ENCODE peak calls at places on chromosomes 7 and 10, in nine cellular contexts. One of them, this sample, is unnamed.
A peak's percentile ranks its signal among the peaks of the same experiment; 100 is the strongest.

GRCh38 chr7:100799037-100799896 is 28.1 kb downstream of the EPHB4 start:
- DNase-seq in CD4-positive, alpha-beta memory T cell: no peak
- DNase-seq in PC-3: peak; percentile 70
- DNase-seq in mammary epithelial cell: peak; percentile 46
- DNase-seq in neural progenitor cell: peak; percentile 79
- DNase-seq in RWPE2: peak; percentile 59
- DNase-seq in uterus: peak; percentile 61
- DNase-seq in CD8-positive, alpha-beta T cell: peak; percentile 26
- DNase-seq in MM.1S: peak; percentile 19
- DNase-seq in this sample: peak; percentile 4

GRCh38 chr7:127035203-127035849 is 217.4 kb downstream of the GRM8 start:
- DNase-seq in CD4-positive, alpha-beta memory T cell: no peak
- DNase-seq in PC-3: no peak
- DNase-seq in mammary epithelial cell: no peak
- DNase-seq in neural progenitor cell: no peak
- DNase-seq in RWPE2: no peak
- DNase-seq in uterus: no peak
- DNase-seq in CD8-positive, alpha-beta T cell: no peak
- DNase-seq in MM.1S: no peak
- DNase-seq in this sample: no peak

GRCh38 chr7:97187067-97187466 is 69.6 kb downstream of the SDHAF3 start:
- DNase-seq in CD4-positive, alpha-beta memory T cell: no peak
- DNase-seq in PC-3: peak; percentile 9
- DNase-seq in mammary epithelial cell: peak; percentile 42
- DNase-seq in neural progenitor cell: no peak
- DNase-seq in RWPE2: no peak
- DNase-seq in uterus: no peak
- DNase-seq in CD8-positive, alpha-beta T cell: no peak
- DNase-seq in MM.1S: no peak
- DNase-seq in this sample: no peak

GRCh38 chr7:101118856-101119255 is 8.0 kb upstream of the SERPINE1 start:
- DNase-seq in CD4-positive, alpha-beta memory T cell: no peak
- DNase-seq in PC-3: no peak
- DNase-seq in mammary epithelial cell: no peak
- DNase-seq in neural progenitor cell: no peak
- DNase-seq in RWPE2: no peak
- DNase-seq in uterus: no peak
- DNase-seq in CD8-positive, alpha-beta T cell: no peak
- DNase-seq in MM.1S: no peak
- DNase-seq in this sample: no peak

GRCh38 chr10:88032566-88032965 is 169.1 kb downstream of the PTEN start:
- DNase-seq in CD4-positive, alpha-beta memory T cell: no peak
- DNase-seq in PC-3: no peak
- DNase-seq in mammary epithelial cell: peak; percentile 60
- DNase-seq in neural progenitor cell: no peak
- DNase-seq in RWPE2: no peak
- DNase-seq in uterus: no peak
- DNase-seq in CD8-positive, alpha-beta T cell: no peak
- DNase-seq in MM.1S: no peak
- DNase-seq in this sample: no peak

GRCh38 chr7:73606801-73607691 is 17.3 kb downstream of the MLXIPL start:
- DNase-seq in CD4-positive, alpha-beta memory T cell: peak; percentile 56
- DNase-seq in PC-3: peak; percentile 55
- DNase-seq in mammary epithelial cell: no peak
- DNase-seq in neural progenitor cell: peak; percentile 94
- DNase-seq in RWPE2: no peak
- DNase-seq in uterus: peak; percentile 46
- DNase-seq in CD8-positive, alpha-beta T cell: peak; percentile 66
- DNase-seq in MM.1S: peak; percentile 21
- DNase-seq in this sample: peak; percentile 32

GRCh38 chr10:129760003-129760315 is 204.1 kb downstream of the EBF3 start:
- DNase-seq in CD4-positive, alpha-beta memory T cell: no peak
- DNase-seq in PC-3: no peak
- DNase-seq in mammary epithelial cell: no peak
- DNase-seq in neural progenitor cell: no peak
- DNase-seq in RWPE2: no peak
- DNase-seq in uterus: peak; percentile 5
- DNase-seq in CD8-positive, alpha-beta T cell: no peak
- DNase-seq in MM.1S: no peak
- DNase-seq in this sample: no peak

GRCh38 chr7:100517305-100517704 is 21.7 kb upstream of the AGFG2 start:
- DNase-seq in CD4-positive, alpha-beta memory T cell: no peak
- DNase-seq in PC-3: no peak
- DNase-seq in mammary epithelial cell: no peak
- DNase-seq in neural progenitor cell: no peak
- DNase-seq in RWPE2: no peak
- DNase-seq in uterus: no peak
- DNase-seq in CD8-positive, alpha-beta T cell: no peak
- DNase-seq in MM.1S: no peak
- DNase-seq in this sample: no peak

GRCh38 chr10:29608062-29608461 is 26.7 kb downstream of the SVIL start:
- DNase-seq in CD4-positive, alpha-beta memory T cell: no peak
- DNase-seq in PC-3: no peak
- DNase-seq in mammary epithelial cell: no peak
- DNase-seq in neural progenitor cell: no peak
- DNase-seq in RWPE2: no peak
- DNase-seq in uterus: no peak
- DNase-seq in CD8-positive, alpha-beta T cell: no peak
- DNase-seq in MM.1S: no peak
- DNase-seq in this sample: no peak

GRCh38 chr7:133789951-133790350 is 337.2 kb upstream of the LRGUK start:
- DNase-seq in CD4-positive, alpha-beta memory T cell: no peak
- DNase-seq in PC-3: peak; percentile 66
- DNase-seq in mammary epithelial cell: peak; percentile 62
- DNase-seq in neural progenitor cell: peak; percentile 23
- DNase-seq in RWPE2: no peak
- DNase-seq in uterus: no peak
- DNase-seq in CD8-positive, alpha-beta T cell: no peak
- DNase-seq in MM.1S: no peak
- DNase-seq in this sample: no peak

GRCh38 chr10:100315603-100316002 is 14.4 kb downstream of the PKD2L1 start:
- DNase-seq in CD4-positive, alpha-beta memory T cell: no peak
- DNase-seq in PC-3: no peak
- DNase-seq in mammary epithelial cell: no peak
- DNase-seq in neural progenitor cell: no peak
- DNase-seq in RWPE2: no peak
- DNase-seq in uterus: no peak
- DNase-seq in CD8-positive, alpha-beta T cell: no peak
- DNase-seq in MM.1S: no peak
- DNase-seq in this sample: no peak

GRCh38 chr7:117871778-117872538 is 1.3 kb downstream of the CTTNBP2 start:
- DNase-seq in CD4-positive, alpha-beta memory T cell: no peak
- DNase-seq in PC-3: no peak
- DNase-seq in mammary epithelial cell: no peak
- DNase-seq in neural progenitor cell: peak; percentile 74
- DNase-seq in RWPE2: no peak
- DNase-seq in uterus: peak; percentile 65
- DNase-seq in CD8-positive, alpha-beta T cell: no peak
- DNase-seq in MM.1S: no peak
- DNase-seq in this sample: no peak

GRCh38 chr7:123522061-123522460 is 12.3 kb downstream of the IQUB start:
- DNase-seq in CD4-positive, alpha-beta memory T cell: no peak
- DNase-seq in PC-3: peak; percentile 62
- DNase-seq in mammary epithelial cell: no peak
- DNase-seq in neural progenitor cell: no peak
- DNase-seq in RWPE2: no peak
- DNase-seq in uterus: no peak
- DNase-seq in CD8-positive, alpha-beta T cell: no peak
- DNase-seq in MM.1S: no peak
- DNase-seq in this sample: no peak

GRCh38 chr10:86123745-86124144 is 242.8 kb downstream of the GRID1 start:
- DNase-seq in CD4-positive, alpha-beta memory T cell: no peak
- DNase-seq in PC-3: no peak
- DNase-seq in mammary epithelial cell: no peak
- DNase-seq in neural progenitor cell: no peak
- DNase-seq in RWPE2: no peak
- DNase-seq in uterus: no peak
- DNase-seq in CD8-positive, alpha-beta T cell: no peak
- DNase-seq in MM.1S: no peak
- DNase-seq in this sample: no peak

GRCh38 chr10:43251664-43252165 is 15.2 kb downstream of the RASGEF1A start:
- DNase-seq in CD4-positive, alpha-beta memory T cell: no peak
- DNase-seq in PC-3: no peak
- DNase-seq in mammary epithelial cell: no peak
- DNase-seq in neural progenitor cell: no peak
- DNase-seq in RWPE2: peak; percentile 13
- DNase-seq in uterus: no peak
- DNase-seq in CD8-positive, alpha-beta T cell: no peak
- DNase-seq in MM.1S: no peak
- DNase-seq in this sample: no peak

GRCh38 chr7:76278540-76278939 is 23.9 kb upstream of the HSPB1 start:
- DNase-seq in CD4-positive, alpha-beta memory T cell: no peak
- DNase-seq in PC-3: no peak
- DNase-seq in mammary epithelial cell: no peak
- DNase-seq in neural progenitor cell: no peak
- DNase-seq in RWPE2: no peak
- DNase-seq in uterus: no peak
- DNase-seq in CD8-positive, alpha-beta T cell: no peak
- DNase-seq in MM.1S: no peak
- DNase-seq in this sample: no peak

GRCh38 chr7:134835463-134835823 is 56.0 kb downstream of the CALD1 start:
- DNase-seq in CD4-positive, alpha-beta memory T cell: no peak
- DNase-seq in PC-3: no peak
- DNase-seq in mammary epithelial cell: no peak
- DNase-seq in neural progenitor cell: no peak
- DNase-seq in RWPE2: no peak
- DNase-seq in uterus: no peak
- DNase-seq in CD8-positive, alpha-beta T cell: no peak
- DNase-seq in MM.1S: no peak
- DNase-seq in this sample: no peak
- H3K4me1 ChIP-seq in CD4-positive, alpha-beta memory T cell: no peaks in the 10 kb centered on the region
- H3K4me1 ChIP-seq in PC-3: no peaks in the 10 kb centered on the region
- H3K4me1 ChIP-seq in mammary epithelial cell: no peaks in the 10 kb centered on the region
- H3K4me1 ChIP-seq in neural progenitor cell: no peaks in the 10 kb centered on the region
- H3K4me1 ChIP-seq in RWPE2: no peaks in the 10 kb centered on the region
- H3K4me1 ChIP-seq in uterus: peaks cover 8% of the 10 kb centered on the region
- H3K4me1 ChIP-seq in CD8-positive, alpha-beta T cell: no peaks in the 10 kb centered on the region
- H3K4me1 ChIP-seq in MM.1S: no peaks in the 10 kb centered on the region
- H3K4me1 ChIP-seq in this sample: no peaks in the 10 kb centered on the region

GRCh38 chr10:32333849-32334248 is 13.1 kb downstream of the EPC1 start:
- DNase-seq in CD4-positive, alpha-beta memory T cell: no peak
- DNase-seq in PC-3: no peak
- DNase-seq in mammary epithelial cell: no peak
- DNase-seq in neural progenitor cell: no peak
- DNase-seq in RWPE2: no peak
- DNase-seq in uterus: no peak
- DNase-seq in CD8-positive, alpha-beta T cell: no peak
- DNase-seq in MM.1S: no peak
- DNase-seq in this sample: no peak
- H3K27ac ChIP-seq in CD4-positive, alpha-beta memory T cell: peak overlapping the region; percentile 46
- H3K27ac ChIP-seq in PC-3: peak overlapping the region; percentile 76
- H3K27ac ChIP-seq in mammary epithelial cell: no peak overlapping the region
- H3K27ac ChIP-seq in neural progenitor cell: no peak overlapping the region
- H3K27ac ChIP-seq in RWPE2: no peak overlapping the region
- H3K27ac ChIP-seq in uterus: no peak overlapping the region
- H3K27ac ChIP-seq in CD8-positive, alpha-beta T cell: no peak overlapping the region
- H3K27ac ChIP-seq in MM.1S: no peak overlapping the region
- H3K27ac ChIP-seq in this sample: no peak overlapping the region

DNA sequence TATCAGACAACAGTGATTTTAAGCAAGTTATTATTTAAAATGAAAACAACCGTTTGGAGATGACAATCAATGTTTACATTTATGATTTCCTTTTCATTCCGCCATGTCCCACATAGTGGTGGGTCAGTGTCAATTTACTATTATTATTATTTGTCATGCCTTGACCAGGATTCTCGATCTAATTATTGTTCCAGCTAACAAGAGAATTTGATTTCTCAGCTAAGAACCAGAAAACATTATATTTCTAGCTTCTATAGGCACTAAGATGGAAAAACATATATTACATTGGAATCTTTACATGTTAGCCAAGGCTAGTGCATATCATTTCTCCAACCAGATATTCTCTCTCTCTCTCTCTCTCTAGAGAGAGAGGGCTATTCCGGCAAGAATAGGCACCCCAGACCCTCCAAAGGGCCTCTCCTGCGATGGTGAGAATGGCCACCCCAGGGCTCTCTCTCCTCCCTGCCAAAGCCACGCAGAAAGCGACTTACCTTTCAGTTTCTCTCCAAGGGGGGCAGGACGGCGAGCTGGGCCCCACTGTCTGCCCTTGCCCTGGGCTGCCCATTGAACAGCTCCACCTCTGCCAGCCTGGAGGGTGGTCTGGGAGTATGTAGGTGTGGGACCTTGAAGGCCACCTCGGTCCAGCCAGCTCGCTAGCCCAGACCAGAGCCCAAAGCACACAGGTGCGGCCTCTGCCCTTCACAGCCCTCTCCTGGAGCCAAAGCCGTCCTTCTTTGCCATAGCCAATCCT is 2.4 kb downstream of the HOXA3 start:
- DNase-seq in CD4-positive, alpha-beta memory T cell: peak; percentile 29
- DNase-seq in PC-3: peak; percentile 26
- DNase-seq in mammary epithelial cell: no peak
- DNase-seq in neural progenitor cell: no peak
- DNase-seq in RWPE2: peak; percentile 56
- DNase-seq in uterus: peak; percentile 23
- DNase-seq in CD8-positive, alpha-beta T cell: no peak
- DNase-seq in MM.1S: no peak
- DNase-seq in this sample: no peak
- H3K27me3 ChIP-seq in CD4-positive, alpha-beta memory T cell: peaks cover 85% of the 10 kb centered on the region
- H3K27me3 ChIP-seq in PC-3: no peaks in the 10 kb centered on the region
- H3K27me3 ChIP-seq in mammary epithelial cell: no peaks in the 10 kb centered on the region
- H3K27me3 ChIP-seq in neural progenitor cell: peaks cover 100% of the 10 kb centered on the region
- H3K27me3 ChIP-seq in RWPE2: no peaks in the 10 kb centered on the region
- H3K27me3 ChIP-seq in uterus: no peaks in the 10 kb centered on the region
- H3K27me3 ChIP-seq in CD8-positive, alpha-beta T cell: peaks cover 70% of the 10 kb centered on the region
- H3K27me3 ChIP-seq in MM.1S: peaks cover 75% of the 10 kb centered on the region
- H3K27me3 ChIP-seq in this sample: peaks cover 78% of the 10 kb centered on the region

GRCh38 chr7:69199048-69199447 is 399.2 kb upstream of the AUTS2 start:
- DNase-seq in CD4-positive, alpha-beta memory T cell: no peak
- DNase-seq in PC-3: no peak
- DNase-seq in mammary epithelial cell: no peak
- DNase-seq in neural progenitor cell: no peak
- DNase-seq in RWPE2: no peak
- DNase-seq in uterus: no peak
- DNase-seq in CD8-positive, alpha-beta T cell: no peak
- DNase-seq in MM.1S: no peak
- DNase-seq in this sample: no peak

GRCh38 chr7:69199661-69200060 is 398.6 kb upstream of the AUTS2 start:
- DNase-seq in CD4-positive, alpha-beta memory T cell: no peak
- DNase-seq in PC-3: no peak
- DNase-seq in mammary epithelial cell: no peak
- DNase-seq in neural progenitor cell: no peak
- DNase-seq in RWPE2: no peak
- DNase-seq in uterus: no peak
- DNase-seq in CD8-positive, alpha-beta T cell: no peak
- DNase-seq in MM.1S: no peak
- DNase-seq in this sample: no peak

GRCh38 chr7:69196593-69196992 is 401.7 kb upstream of the AUTS2 start:
- DNase-seq in CD4-positive, alpha-beta memory T cell: no peak
- DNase-seq in PC-3: no peak
- DNase-seq in mammary epithelial cell: no peak
- DNase-seq in neural progenitor cell: no peak
- DNase-seq in RWPE2: no peak
- DNase-seq in uterus: no peak
- DNase-seq in CD8-positive, alpha-beta T cell: no peak
- DNase-seq in MM.1S: no peak
- DNase-seq in this sample: no peak

DNA sequence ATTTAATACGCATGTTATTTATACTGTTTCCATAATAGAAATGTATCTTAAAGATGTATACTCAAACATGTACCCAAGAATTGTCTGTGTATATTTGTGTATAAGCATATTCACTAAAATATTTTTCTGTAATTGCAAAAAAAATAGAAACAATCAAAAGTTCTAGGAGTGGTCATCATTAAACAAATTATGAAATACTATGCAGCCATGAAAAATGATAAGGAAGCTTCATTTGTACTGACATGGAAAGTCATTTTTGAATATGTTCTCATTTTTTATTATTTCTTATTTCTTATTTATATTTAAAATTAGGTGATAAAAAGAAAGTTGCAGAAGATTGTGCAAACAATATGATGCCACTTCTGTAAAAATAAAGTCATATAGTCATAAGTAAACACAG is 400.0 kb upstream of the AUTS2 start:
- DNase-seq in CD4-positive, alpha-beta memory T cell: no peak
- DNase-seq in PC-3: no peak
- DNase-seq in mammary epithelial cell: no peak
- DNase-seq in neural progenitor cell: no peak
- DNase-seq in RWPE2: no peak
- DNase-seq in uterus: no peak
- DNase-seq in CD8-positive, alpha-beta T cell: no peak
- DNase-seq in MM.1S: no peak
- DNase-seq in this sample: no peak
- H3K4me1 ChIP-seq in CD4-positive, alpha-beta memory T cell: no peaks in the 10 kb centered on the region
- H3K4me1 ChIP-seq in PC-3: no peaks in the 10 kb centered on the region
- H3K4me1 ChIP-seq in mammary epithelial cell: no peaks in the 10 kb centered on the region
- H3K4me1 ChIP-seq in neural progenitor cell: no peaks in the 10 kb centered on the region
- H3K4me1 ChIP-seq in RWPE2: no peaks in the 10 kb centered on the region
- H3K4me1 ChIP-seq in uterus: no peaks in the 10 kb centered on the region
- H3K4me1 ChIP-seq in CD8-positive, alpha-beta T cell: peaks cover 3% of the 10 kb centered on the region
- H3K4me1 ChIP-seq in MM.1S: no peaks in the 10 kb centered on the region
- H3K4me1 ChIP-seq in this sample: no peaks in the 10 kb centered on the region

This sample was measured in effector memory CD4-positive, alpha-beta T cell.